ENCODE peak calls at places on chromosomes 3 and 15, in five cellular contexts. G, R, U, N and O are unnamed samples.

GRCh38 chr3:184741259-184741556 is 29.3 kb upstream of the MAGEF1 start:
- DNase-seq in R (no peak), G (peak), U (no peak), N (no peak), O (no peak)

GRCh38 chr3:23959147-23959900 is 14.2 kb downstream of the NR1D2 start:
- DNase-seq in U (no peak), R (no peak), N (no peak), G (no peak), O (no peak)

GRCh38 chr15:36737430-36737891 is 158.0 kb downstream of the CDIN1 start:
- DNase-seq in N (no peak), U (no peak), R (no peak), G (no peak), O (no peak)

GRCh38 chr15:25663515-25663914 is 199.6 kb downstream of the ATP10A start:
- DNase-seq in R (no peak), U (no peak), G (no peak), N (peak), O (no peak)

GRCh38 chr3:71465371-71466007 is 118.0 kb downstream of the FOXP1 start:
- DNase-seq in G (no peak), R (no peak), N (no peak), U (no peak), O (no peak)

GRCh38 chr3:146200461-146201220 is 39.7 kb upstream of the PLOD2 start:
- DNase-seq in R (no peak), N (no peak), U (no peak), G (no peak), O (no peak)

GRCh38 chr15:70023769-70024491 is 73.8 kb downstream of the TLE3 start:
- DNase-seq in R (peak), U (peak), N (peak), G (peak), O (peak)

GRCh38 chr3:186427627-186428026 is 65.6 kb upstream of the DGKG start:
- DNase-seq in N (no peak), G (no peak), U (peak), R (no peak), O (no peak)

GRCh38 chr3:31039145-31039544 is 144.7 kb upstream of the GADL1 start:
- DNase-seq in U (no peak), N (no peak), G (no peak), R (no peak), O (no peak)

GRCh38 chr3:152444029-152444641 is 175.4 kb downstream of the MBNL1 start:
- DNase-seq in G (no peak), U (no peak), R (no peak), N (no peak), O (no peak)

GRCh38 chr15:49832421-49832980 is 211.7 kb downstream of the DTWD1 start:
- DNase-seq in G (peak), U (no peak), N (no peak), R (peak), O (peak)

GRCh38 chr15:90459368-90459767 is 70.4 kb upstream of the CRTC3 start:
- DNase-seq in U (no peak), G (no peak), N (no peak), R (no peak), O (no peak)

GRCh38 chr15:67924359-67924974 is 84.6 kb upstream of the RNU6-1 start:
- DNase-seq in U (no peak), N (no peak), R (no peak), G (no peak), O (no peak)

GRCh38 chr3:55903680-55904079 is 416.6 kb upstream of the WNT5A start:
- DNase-seq in N (no peak), U (peak), R (no peak), G (no peak), O (no peak)

GRCh38 chr3:156681003-156681402 is 6.6 kb downstream of the TIPARP start:
- DNase-seq in N (peak), R (no peak), U (peak), G (peak), O (no peak)

GRCh38 chr3:182618085-182618732 is 175.1 kb upstream of the ATP11B start:
- DNase-seq in G (peak), N (no peak), U (no peak), R (no peak), O (no peak)

GRCh38 chr15:34436126-34436955 is 1.3 kb downstream of the GOLGA8A start:
- DNase-seq in G (no peak), U (no peak), N (no peak), R (no peak), O (no peak)

GRCh38 chr3:135992072-135992471 is 26.5 kb downstream of the PPP2R3A start:
- DNase-seq in N (no peak), U (no peak), G (no peak), R (no peak), O (no peak)

GRCh38 chr3:14403636-14404395 is 1.4 kb downstream of the SLC6A6 start:
- DNase-seq in U (peak), R (peak), N (peak), G (no peak), O (no peak)

GRCh38 chr3:190491533-190492054 is 22.3 kb upstream of the IL1RAP start:
- DNase-seq in R (no peak), N (no peak), U (peak), G (no peak), O (no peak)

GRCh38 chr3:51371943-51372557 is 13.0 kb upstream of the MANF start:
- DNase-seq in N (peak), U (no peak), R (peak), G (peak), O (no peak)

GRCh38 chr3:150067561-150067960 is 96.9 kb upstream of the PFN2 start:
- DNase-seq in G (no peak), U (no peak), R (no peak), N (no peak), O (no peak)

GRCh38 chr3:78856164-78856563 is 911.6 kb downstream of the ROBO1 start:
- DNase-seq in U (no peak), N (no peak), G (no peak), R (no peak), O (no peak)

GRCh38 chr15:63474810-63475316 is 29.5 kb upstream of the USP3 start:
- DNase-seq in G (peak), U (no peak), N (peak), R (no peak), O (no peak)

GRCh38 chr3:168336276-168336675 is 240.6 kb upstream of the GOLIM4 start:
- DNase-seq in N (no peak), G (no peak), U (no peak), R (no peak), O (no peak)

GRCh38 chr3:16841906-16842709 is 42.6 kb upstream of the PLCL2 start:
- DNase-seq in G (peak), N (peak), R (peak), U (peak), O (peak)

GRCh38 chr3:5298453-5298852 is 110.9 kb downstream of the EDEM1 start:
- DNase-seq in U (no peak), R (no peak), N (no peak), G (no peak), O (no peak)

GRCh38 chr15:69125236-69125635 is 35.2 kb upstream of the GLCE start:
- DNase-seq in U (no peak), N (no peak), R (no peak), G (no peak), O (no peak)

GRCh38 chr3:59754456-59754855 is 704.6 kb upstream of the CFAP20DC start:
- DNase-seq in G (no peak), R (no peak), N (no peak), U (no peak), O (no peak)

GRCh38 chr3:188939799-188940198 is 232.0 kb upstream of the TPRG1 start:
- DNase-seq in N (no peak), U (no peak), G (no peak), R (no peak), O (no peak)
- H3K27ac ChIP-seq in N (peak), U (peak), G (no peak), R (no peak), O (no peak)

GRCh38 chr15:47720555-47720954 is 3.2 kb downstream of the SEMA6D start:
- DNase-seq in N (no peak), R (no peak), U (no peak), G (no peak), O (no peak)

GRCh38 chr15:47715856-47716445 is 1.4 kb upstream of the SEMA6D start:
- DNase-seq in N (no peak), G (no peak), U (no peak), R (no peak), O (no peak)

GRCh38 chr15:47717036-47717611 is at the start of gene SEMA6D:
- DNase-seq in N (peak), U (peak), G (peak), R (peak), O (peak)

GRCh38 chr15:47719730-47720129 is 2.4 kb downstream of the SEMA6D start:
- DNase-seq in G (no peak), U (no peak), N (no peak), R (no peak), O (no peak)

DNA sequence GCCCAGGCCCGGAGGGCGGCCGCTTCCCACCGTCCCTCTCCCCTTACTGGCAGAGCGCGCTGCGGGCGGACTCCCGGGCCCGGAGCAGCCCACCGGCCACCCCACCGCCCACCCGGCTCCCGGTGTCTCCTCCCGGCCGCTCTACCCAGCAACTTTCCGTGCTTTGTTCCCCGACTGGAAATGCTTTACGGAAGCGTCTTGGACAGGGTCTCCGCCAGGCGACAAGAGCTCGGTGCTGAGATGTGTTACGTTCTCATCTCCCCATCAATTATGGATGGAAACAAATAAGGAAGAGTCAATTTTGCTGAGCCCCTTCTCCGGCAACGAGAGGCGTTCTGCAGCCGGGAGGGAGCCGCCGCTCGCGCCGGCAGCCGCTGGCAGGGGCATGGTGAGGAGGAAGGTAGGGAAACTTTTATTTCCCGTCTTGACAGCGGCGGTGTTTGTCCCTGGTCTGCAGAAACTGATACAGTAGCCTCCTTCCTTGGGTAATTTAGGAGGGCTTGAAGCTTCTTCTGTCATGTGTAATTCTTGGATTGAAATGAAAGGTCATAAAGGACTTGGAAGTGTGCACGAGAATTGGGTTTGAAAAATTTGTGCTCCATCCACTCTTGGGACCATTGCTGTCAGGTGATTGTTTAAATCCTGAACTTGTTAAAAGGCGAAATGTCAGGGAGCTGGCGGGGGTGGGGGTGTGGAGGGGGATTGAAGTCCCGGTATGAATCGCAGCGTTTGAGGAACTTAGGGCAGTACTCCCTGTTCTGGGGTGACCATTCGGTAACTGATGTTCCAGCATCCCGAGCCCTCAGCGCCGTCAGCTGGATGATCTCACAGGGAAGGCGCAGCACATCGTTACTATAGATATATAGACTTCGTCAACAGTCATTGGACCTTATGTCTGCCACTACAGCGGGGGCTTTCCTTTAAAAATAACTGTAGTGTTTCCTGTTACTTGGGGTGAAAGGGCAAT is 1.5 kb downstream of the SEMA6D start:
- DNase-seq in R (no peak), G (peak), U (peak), N (no peak), O (no peak)
- TF ChIP-seq POLR2A in R (no peak), G (no peak), U (no peak), N (no peak), O (no peak)

DNA sequence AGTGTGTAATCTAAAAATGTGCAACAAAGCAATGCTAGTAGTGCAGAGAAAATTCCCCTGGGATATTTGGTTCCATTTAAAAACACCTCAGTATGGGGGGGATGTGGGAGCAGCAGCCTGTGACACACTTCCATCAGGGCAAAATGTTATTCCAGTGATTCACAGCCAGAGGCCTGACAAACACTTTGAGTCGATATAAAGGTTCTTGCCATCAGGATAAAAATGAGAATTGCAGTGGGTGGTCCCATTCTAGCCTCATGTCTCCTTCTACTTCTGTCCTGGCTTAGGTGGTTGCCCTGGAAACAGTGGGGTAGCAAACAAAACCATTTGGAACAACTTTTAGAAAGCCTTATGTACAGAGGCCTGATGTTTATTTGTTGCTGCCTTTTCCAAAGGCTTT is 84.0 kb upstream of the ZNF280D start:
- DNase-seq in U (no peak), G (no peak), R (no peak), N (no peak), O (no peak)
- H3K27ac ChIP-seq in U (no peak), G (no peak), R (no peak), N (no peak), O (no peak)

DNA sequence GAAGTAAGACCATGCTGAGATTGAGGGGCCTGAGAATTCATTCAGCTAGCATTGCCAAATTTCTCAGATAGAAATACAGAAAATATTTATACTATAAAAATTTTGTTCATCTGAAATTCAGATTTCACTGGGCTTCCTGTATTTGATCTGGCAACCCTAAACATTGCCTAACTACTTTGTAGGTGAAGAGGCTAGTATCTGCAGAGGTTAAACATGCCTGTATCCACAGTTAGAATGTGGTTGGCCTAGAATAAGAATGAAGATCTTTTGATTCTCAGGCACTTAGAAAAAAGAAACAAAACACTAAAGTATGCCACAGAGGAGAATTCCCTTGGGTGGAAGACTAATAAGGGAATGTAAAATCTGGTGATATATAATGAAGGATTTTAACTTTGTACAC is 189.0 kb downstream of the DIPK2A start:
- DNase-seq in R (no peak), U (no peak), G (no peak), N (no peak), O (no peak)
- TF ChIP-seq POLR2A in R (no peak), U (no peak), G (no peak), N (no peak), O (no peak)

DNA sequence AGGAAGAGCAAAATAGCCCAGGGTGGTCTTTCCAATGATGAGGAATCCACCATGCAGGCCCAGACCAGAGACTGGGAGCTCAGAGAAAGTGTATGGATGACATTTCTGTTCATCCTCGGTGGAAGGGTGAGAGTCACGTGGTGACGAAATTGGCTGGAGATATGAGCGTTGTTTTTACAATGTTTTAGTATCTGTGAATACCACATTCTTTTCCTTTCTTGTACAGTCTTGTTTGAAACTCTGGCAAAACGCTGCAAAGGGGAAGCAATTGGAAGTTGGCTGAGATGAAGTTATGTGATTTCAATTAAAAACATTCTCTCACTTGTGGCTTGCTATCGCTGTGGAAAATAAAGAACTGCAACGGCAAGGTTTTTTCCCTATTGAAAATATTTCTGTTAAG is 137.5 kb downstream of the MAGI1 start:
- DNase-seq in N (no peak), G (peak), R (no peak), U (no peak), O (no peak)
- H3K27ac ChIP-seq in N (no peak), G (peak), R (no peak), U (no peak), O (no peak)

GRCh38 chr3:171461087-171461917 is 1.1 kb upstream of the TNIK start:
- DNase-seq in U (peak), R (peak), N (peak), G (no peak), O (no peak)
- TF ChIP-seq POLR2A in U (no peak), R (no peak), N (no peak), G (no peak), O (no peak)